ENCODE peak calls at places on chromosomes 3 and 15, in seven cellular contexts. W is sigmoid colon; C is GM20000; P is right cardiac atrium; G is HFF-Myc; S is Right ventricle myocardium superior; B is stimulated activated CD8-positive, alpha-beta memory T cell treated with anti-CD3 and anti-CD28 coated beads, Interleukin-4, amount 100 ng/mL, for 48 hours. K is an unnamed sample.

GRCh38 chr15:37181339-37181738 is 81.0 kb upstream of the MEIS2 start:
- DNase-seq in S (no peak), G (no peak), C (no peak), W (no peak), P (no peak), B (no peak), K (no peak)

GRCh38 chr15:83920115-83920514 is 266.2 kb downstream of the ADAMTSL3 start:
- DNase-seq in S (no peak), P (no peak), W (no peak), C (no peak), G (no peak), B (no peak), K (no peak)

GRCh38 chr3:21938267-21938681 is 187.3 kb upstream of the ZNF385D start:
- DNase-seq in P (no peak), W (no peak), S (no peak), B (no peak), G (no peak), C (no peak), K (no peak)

GRCh38 chr3:63910873-63911272 is 1.3 kb downstream of the SCAANT1 start:
- DNase-seq in C (peak; percentile 48), G (no peak), P (no peak), W (no peak), B (no peak), S (no peak), K (no peak)

GRCh38 chr3:149475451-149476060 is 1.1 kb downstream of the TM4SF4 start:
- DNase-seq in B (no peak), S (no peak), G (no peak), W (no peak), P (no peak), C (no peak), K (no peak)

GRCh38 chr3:50336452-50337174 is 4.0 kb downstream of the RASSF1 start:
- DNase-seq in S (no peak), G (no peak), W (no peak), P (no peak), C (no peak), B (no peak), K (no peak)

GRCh38 chr3:112670824-112671223 is 29.9 kb upstream of the CCDC80 start:
- DNase-seq in W (no peak), P (no peak), S (no peak), B (no peak), G (no peak), C (no peak), K (no peak)

GRCh38 chr15:63899193-63899592 is 65.4 kb upstream of the HERC1 start:
- DNase-seq in C (no peak), S (no peak), B (no peak), G (no peak), P (no peak), W (no peak), K (no peak)

GRCh38 chr3:166818464-166818863 is 561.6 kb downstream of the ZBBX start:
- DNase-seq in W (no peak), G (no peak), C (no peak), B (no peak), S (no peak), P (no peak), K (no peak)

GRCh38 chr3:102394517-102394916 is 40.3 kb upstream of the ZPLD1 start:
- DNase-seq in G (no peak), B (no peak), W (no peak), P (no peak), S (no peak), C (no peak), K (no peak)

GRCh38 chr15:85702321-85703230 is 92.1 kb downstream of the KLHL25 start:
- DNase-seq in W (no peak), S (no peak), B (peak; percentile 51), P (no peak), G (no peak), C (peak; percentile 24), K (no peak)

GRCh38 chr15:49255966-49256759 is 86.1 kb downstream of the GALK2 start:
- DNase-seq in C (no peak), G (no peak), W (no peak), P (no peak), B (no peak), S (no peak), K (no peak)

GRCh38 chr15:78308422-78309021 is 9.1 kb upstream of the SKIC8 start:
- DNase-seq in W (peak; percentile 81), B (peak; percentile 81), P (peak; percentile 83), S (peak; percentile 79), C (peak; percentile 75), G (no peak), K (peak; percentile 75)

GRCh38 chr3:130699765-130700164 is 46.9 kb downstream of the PIK3R4 start:
- DNase-seq in W (no peak), S (no peak), B (no peak), G (peak; percentile 6), C (peak; percentile 22), P (no peak), K (no peak)

GRCh38 chr3:183500349-183500748 is 55.2 kb downstream of the KLHL6 start:
- DNase-seq in C (no peak), W (no peak), S (no peak), B (no peak), G (no peak), P (no peak), K (no peak)

GRCh38 chr3:152177757-152178156 is 91.0 kb upstream of the MBNL1 start:
- DNase-seq in S (no peak), P (no peak), C (no peak), G (no peak), W (no peak), B (no peak), K (no peak)

GRCh38 chr3:143885803-143886427 is 37.6 kb upstream of the SLC9A9 start:
- DNase-seq in S (no peak), W (no peak), G (peak; percentile 15), C (peak; percentile 52), B (no peak), P (no peak), K (peak; percentile 24)

GRCh38 chr3:169241928-169242751 is 421.4 kb downstream of the MECOM start:
- DNase-seq in G (no peak), P (peak; percentile 94), S (peak; percentile 66), W (peak; percentile 61), C (no peak), B (no peak), K (no peak)

GRCh38 chr15:71716990-71717389 is 93.4 kb upstream of the NR2E3 start:
- DNase-seq in S (no peak), P (no peak), B (no peak), C (no peak), W (no peak), G (no peak), K (no peak)

GRCh38 chr15:35546581-35547381 is 816 bp upstream of the DPH6 start:
- DNase-seq in S (no peak), B (no peak), G (no peak), C (no peak), W (no peak), P (peak; percentile 26), K (peak; percentile 29)

GRCh38 chr3:52887166-52887565 is 10.2 kb downstream of the STIMATE start:
- DNase-seq in C (no peak), S (no peak), P (no peak), B (no peak), G (no peak), W (no peak), K (no peak)

GRCh38 chr3:62188547-62189375 is 184.6 kb downstream of the FEZF2 start:
- DNase-seq in C (peak; percentile 74), P (peak; percentile 90), G (peak; percentile 46), B (peak; percentile 75), S (peak; percentile 84), W (peak; percentile 88), K (peak; percentile 65)

GRCh38 chr15:60477991-60478632 is 830 bp downstream of the ICE2 start:
- DNase-seq in B (no peak), S (no peak), P (no peak), G (no peak), C (peak; percentile 25), W (no peak), K (peak; percentile 20)

GRCh38 chr3:119628816-119629445 is 31.2 kb downstream of the PLA1A start:
- DNase-seq in B (no peak), G (no peak), W (no peak), P (no peak), S (no peak), C (peak; percentile 42), K (no peak)

GRCh38 chr15:91589360-91589759 is 264.1 kb upstream of the SLCO3A1 start:
- DNase-seq in G (no peak), B (no peak), S (no peak), W (no peak), P (no peak), C (no peak), K (no peak)

K was measured in colonic mucosa.